ENCODE peak calls at places on chromosomes 6 and 20, in four cellular contexts. One of them, this sample, is unnamed.

GRCh38 chr6:37960139-37960935 is 140.8 kb downstream of the ZFAND3 start:
- DNase-seq in CD8-positive, alpha-beta T cell: no peak
- DNase-seq in RWPE1: no peak
- DNase-seq in brain microvascular endothelial cell: no peak
- DNase-seq in this sample: no peak

GRCh38 chr6:159151266-159151855 is 17.8 kb upstream of the FNDC1 start:
- DNase-seq in CD8-positive, alpha-beta T cell: no peak
- DNase-seq in RWPE1: peak
- DNase-seq in brain microvascular endothelial cell: peak
- DNase-seq in this sample: peak

GRCh38 chr6:110527516-110527915 is 51.1 kb upstream of the SLC22A16 start:
- DNase-seq in CD8-positive, alpha-beta T cell: no peak
- DNase-seq in RWPE1: no peak
- DNase-seq in brain microvascular endothelial cell: no peak
- DNase-seq in this sample: no peak

GRCh38 chr20:52103911-52104545 is 87.6 kb downstream of the ZFP64 start:
- DNase-seq in CD8-positive, alpha-beta T cell: no peak
- DNase-seq in RWPE1: peak
- DNase-seq in brain microvascular endothelial cell: peak
- DNase-seq in this sample: no peak

GRCh38 chr20:2798095-2798805 is 2.2 kb downstream of the CPXM1 start:
- DNase-seq in CD8-positive, alpha-beta T cell: no peak
- DNase-seq in RWPE1: no peak
- DNase-seq in brain microvascular endothelial cell: no peak
- DNase-seq in this sample: no peak

GRCh38 chr20:64047968-64048401 is 1.5 kb downstream of the SOX18 start:
- DNase-seq in CD8-positive, alpha-beta T cell: no peak
- DNase-seq in RWPE1: no peak
- DNase-seq in brain microvascular endothelial cell: no peak
- DNase-seq in this sample: no peak

GRCh38 chr6:37438912-37439311 is 5.9 kb downstream of the CMTR1 start:
- DNase-seq in CD8-positive, alpha-beta T cell: no peak
- DNase-seq in RWPE1: no peak
- DNase-seq in brain microvascular endothelial cell: no peak
- DNase-seq in this sample: no peak

GRCh38 chr6:150712502-150713252 is 113.0 kb downstream of the PLEKHG1 start:
- DNase-seq in CD8-positive, alpha-beta T cell: no peak
- DNase-seq in RWPE1: no peak
- DNase-seq in brain microvascular endothelial cell: no peak
- DNase-seq in this sample: no peak

GRCh38 chr6:96651816-96652215 is 88.9 kb downstream of the FHL5 start:
- DNase-seq in CD8-positive, alpha-beta T cell: no peak
- DNase-seq in RWPE1: no peak
- DNase-seq in brain microvascular endothelial cell: no peak
- DNase-seq in this sample: no peak

GRCh38 chr6:125867483-125867935 is 76.7 kb downstream of the NCOA7 start:
- DNase-seq in CD8-positive, alpha-beta T cell: no peak
- DNase-seq in RWPE1: peak
- DNase-seq in brain microvascular endothelial cell: no peak
- DNase-seq in this sample: peak

GRCh38 chr6:154719854-154720253 is 13.4 kb upstream of the SCAF8 start:
- DNase-seq in CD8-positive, alpha-beta T cell: no peak
- DNase-seq in RWPE1: no peak
- DNase-seq in brain microvascular endothelial cell: no peak
- DNase-seq in this sample: no peak

DNA sequence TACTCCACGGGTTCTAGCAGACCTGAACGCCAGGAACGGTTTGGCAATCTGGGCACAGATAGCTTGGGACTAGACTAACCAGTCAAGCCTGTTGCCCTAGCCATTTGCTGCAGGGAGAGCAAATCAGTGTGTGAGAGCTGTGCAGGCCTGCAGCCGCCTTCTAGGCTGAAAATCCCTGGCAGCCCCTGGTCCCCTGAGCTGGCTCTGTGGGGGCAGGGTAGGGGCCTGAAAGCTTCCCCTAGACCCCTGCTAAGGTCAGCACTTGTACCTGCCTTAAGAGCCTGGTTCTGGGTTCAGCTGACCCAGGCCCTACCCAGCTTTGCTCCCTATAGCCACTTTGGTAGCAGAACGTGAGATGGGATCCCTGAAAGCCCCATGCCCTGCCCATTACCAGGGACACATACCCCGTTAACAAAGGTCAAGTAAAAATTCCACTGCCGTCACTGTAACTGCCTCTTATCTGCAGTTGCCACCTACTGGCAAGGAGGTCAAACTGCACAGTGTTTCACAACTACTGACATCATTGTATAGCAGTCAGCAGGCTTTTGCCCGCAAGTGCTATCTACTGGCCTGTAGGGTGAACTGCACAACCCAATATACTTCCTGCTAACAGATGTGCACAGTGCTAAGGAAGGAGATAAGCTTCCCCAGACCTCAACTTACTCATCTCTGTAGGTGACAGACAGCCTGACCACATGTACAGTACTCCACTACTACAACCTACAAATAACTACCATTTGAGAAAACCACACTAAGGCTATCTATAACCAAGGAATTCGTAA is 95.1 kb upstream of the OLIG3 start:
- DNase-seq in CD8-positive, alpha-beta T cell: peak
- DNase-seq in RWPE1: peak
- DNase-seq in brain microvascular endothelial cell: peak
- DNase-seq in this sample: peak
- TF ChIP-seq CTCF in CD8-positive, alpha-beta T cell: peak
- TF ChIP-seq CTCF in RWPE1: no peak
- TF ChIP-seq CTCF in brain microvascular endothelial cell: peak
- TF ChIP-seq CTCF in this sample: peak

DNA sequence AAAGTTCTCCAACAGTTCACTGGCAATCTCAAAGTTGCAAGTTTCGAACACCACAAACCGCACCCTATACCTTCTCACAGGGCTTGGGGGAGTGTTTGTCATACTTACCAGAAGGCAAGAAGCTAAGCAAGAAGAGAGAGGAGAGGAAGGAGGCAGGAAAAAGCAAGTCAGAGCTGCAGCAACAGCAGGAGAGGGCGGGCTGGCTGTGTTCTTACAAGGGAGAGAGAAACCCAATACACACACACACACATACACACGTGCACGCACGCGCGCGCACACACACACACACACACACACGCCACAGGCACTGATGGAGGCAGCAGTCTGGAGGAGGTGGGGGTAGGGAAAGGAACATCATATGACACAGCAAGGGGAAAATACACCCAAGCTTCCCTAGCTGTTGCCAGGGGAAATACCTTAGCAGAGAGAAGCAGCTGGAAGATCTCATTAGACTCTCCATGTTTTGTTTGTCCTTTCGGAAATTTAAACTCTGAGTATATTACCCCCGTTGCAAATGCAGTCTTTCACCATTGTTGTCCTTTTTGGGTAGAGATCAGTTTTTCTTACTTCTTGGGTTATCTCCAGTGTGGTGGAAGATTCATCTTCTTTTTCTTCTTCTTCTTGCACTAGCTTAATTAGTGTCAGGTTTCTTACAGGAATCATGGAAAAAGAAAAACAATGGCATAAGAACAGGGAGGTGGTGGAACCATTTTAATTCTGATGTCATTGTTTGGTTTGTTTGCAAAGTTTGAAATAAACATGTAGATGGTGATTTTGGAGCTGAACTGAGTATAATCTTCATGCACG is at the start of gene TXLNB:
- DNase-seq in CD8-positive, alpha-beta T cell: peak
- DNase-seq in RWPE1: no peak
- DNase-seq in brain microvascular endothelial cell: peak
- DNase-seq in this sample: peak
- TF ChIP-seq CTCF in CD8-positive, alpha-beta T cell: no peak
- TF ChIP-seq CTCF in RWPE1: no peak
- TF ChIP-seq CTCF in brain microvascular endothelial cell: peak
- TF ChIP-seq CTCF in this sample: no peak

DNA sequence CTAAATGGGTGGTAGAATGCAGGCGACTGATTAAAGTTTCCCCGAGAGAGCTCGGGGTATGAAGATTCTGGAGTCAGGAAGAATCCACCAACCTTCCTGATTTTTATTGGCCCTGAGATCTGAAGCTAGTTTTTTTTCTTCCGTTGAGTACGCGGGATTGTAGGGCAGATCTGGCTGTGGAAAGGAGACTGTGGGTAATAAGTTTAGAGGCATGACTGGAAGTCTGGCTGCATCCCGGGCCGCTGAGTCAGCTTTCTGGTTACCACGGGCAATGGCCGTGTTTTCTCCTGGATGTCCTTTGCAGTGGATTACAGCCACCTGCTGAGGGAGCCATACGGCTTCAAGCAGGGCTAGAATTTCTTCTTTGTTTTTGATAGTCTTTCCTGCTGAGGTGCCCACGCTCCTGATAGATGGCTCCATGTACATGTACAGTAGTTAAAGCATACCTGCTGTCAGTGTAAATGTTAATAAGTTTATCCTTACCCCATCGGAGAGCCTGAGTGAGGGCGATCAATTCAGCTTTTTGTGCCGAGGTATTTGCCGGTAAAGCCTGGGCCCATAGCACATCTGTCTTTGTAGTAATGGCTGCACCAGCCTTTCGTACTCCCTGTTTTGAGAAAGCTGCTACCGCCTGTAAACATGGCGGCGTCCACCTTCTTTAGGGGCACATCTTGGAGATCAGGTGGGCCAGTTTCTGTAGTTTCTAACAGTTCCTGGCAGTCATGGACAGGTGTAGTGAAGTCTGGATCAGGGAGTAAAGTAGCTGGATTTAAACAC is 154.0 kb downstream of the TRIM27 start:
- DNase-seq in CD8-positive, alpha-beta T cell: no peak
- DNase-seq in RWPE1: peak
- DNase-seq in brain microvascular endothelial cell: peak
- DNase-seq in this sample: peak
- TF ChIP-seq CTCF in CD8-positive, alpha-beta T cell: no peak
- TF ChIP-seq CTCF in RWPE1: no peak
- TF ChIP-seq CTCF in brain microvascular endothelial cell: peak
- TF ChIP-seq CTCF in this sample: peak

GRCh38 chr6:30349411-30350177 is 4.6 kb downstream of the RPP21 start:
- DNase-seq in CD8-positive, alpha-beta T cell: no peak
- DNase-seq in RWPE1: no peak
- DNase-seq in brain microvascular endothelial cell: no peak
- DNase-seq in this sample: no peak
- TF ChIP-seq CTCF in CD8-positive, alpha-beta T cell: no peak
- TF ChIP-seq CTCF in RWPE1: no peak
- TF ChIP-seq CTCF in brain microvascular endothelial cell: peak
- TF ChIP-seq CTCF in this sample: no peak

This sample was measured in AG10803.